ENCODE peak calls at places on chromosomes 11 and 22, in seven cellular contexts. One of them, this sample, is unnamed.
A peak's percentile ranks its signal among the peaks of the same experiment; 100 is the strongest.

GRCh38 chr11:105923814-105924213 is 98.2 kb downstream of the MSANTD4 start:
- DNase-seq in G401: peak; percentile 86
- DNase-seq in pons: peak; percentile 68
- DNase-seq in CD4-positive, CD25-positive, alpha-beta regulatory T cell: no peak
- DNase-seq in stimulated activated naive CD4-positive, alpha-beta T cell: no peak
- DNase-seq in ACHN: no peak
- DNase-seq in tibial nerve: no peak
- DNase-seq in this sample: no peak

GRCh38 chr22:37508431-37508963 is 10.7 kb downstream of the CARD10 start:
- DNase-seq in CD4-positive, CD25-positive, alpha-beta regulatory T cell: no peak
- DNase-seq in pons: no peak
- DNase-seq in stimulated activated naive CD4-positive, alpha-beta T cell: no peak
- DNase-seq in G401: no peak
- DNase-seq in tibial nerve: no peak
- DNase-seq in ACHN: no peak
- DNase-seq in this sample: no peak

GRCh38 chr11:123082977-123083376 is 21.0 kb upstream of the HSPA8 start:
- DNase-seq in tibial nerve: no peak
- DNase-seq in CD4-positive, CD25-positive, alpha-beta regulatory T cell: peak; percentile 35
- DNase-seq in ACHN: no peak
- DNase-seq in G401: no peak
- DNase-seq in stimulated activated naive CD4-positive, alpha-beta T cell: no peak
- DNase-seq in pons: no peak
- DNase-seq in this sample: no peak

GRCh38 chr11:78688460-78688859 is 113.8 kb upstream of the NARS2 start:
- DNase-seq in G401: no peak
- DNase-seq in ACHN: no peak
- DNase-seq in CD4-positive, CD25-positive, alpha-beta regulatory T cell: no peak
- DNase-seq in stimulated activated naive CD4-positive, alpha-beta T cell: no peak
- DNase-seq in tibial nerve: no peak
- DNase-seq in pons: no peak
- DNase-seq in this sample: peak; percentile 55

GRCh38 chr11:34149786-34150185 is 44.4 kb downstream of the NAT10 start:
- DNase-seq in pons: no peak
- DNase-seq in stimulated activated naive CD4-positive, alpha-beta T cell: no peak
- DNase-seq in G401: no peak
- DNase-seq in tibial nerve: no peak
- DNase-seq in CD4-positive, CD25-positive, alpha-beta regulatory T cell: no peak
- DNase-seq in ACHN: peak; percentile 9
- DNase-seq in this sample: no peak

GRCh38 chr22:24335529-24335928 is 64.9 kb downstream of the SPECC1L start:
- DNase-seq in tibial nerve: no peak
- DNase-seq in G401: no peak
- DNase-seq in CD4-positive, CD25-positive, alpha-beta regulatory T cell: no peak
- DNase-seq in stimulated activated naive CD4-positive, alpha-beta T cell: no peak
- DNase-seq in pons: no peak
- DNase-seq in ACHN: no peak
- DNase-seq in this sample: no peak

GRCh38 chr11:111327908-111328624 is 29.7 kb downstream of the POU2AF3 start:
- DNase-seq in tibial nerve: no peak
- DNase-seq in ACHN: no peak
- DNase-seq in pons: peak; percentile 8
- DNase-seq in stimulated activated naive CD4-positive, alpha-beta T cell: no peak
- DNase-seq in G401: peak; percentile 99
- DNase-seq in CD4-positive, CD25-positive, alpha-beta regulatory T cell: no peak
- DNase-seq in this sample: no peak

GRCh38 chr11:115215694-115216615 is 288.3 kb downstream of the CADM1 start:
- DNase-seq in pons: no peak
- DNase-seq in ACHN: peak; percentile 35
- DNase-seq in G401: no peak
- DNase-seq in CD4-positive, CD25-positive, alpha-beta regulatory T cell: no peak
- DNase-seq in tibial nerve: no peak
- DNase-seq in stimulated activated naive CD4-positive, alpha-beta T cell: no peak
- DNase-seq in this sample: no peak

GRCh38 chr11:129655247-129655832 is 160.3 kb upstream of the TMEM45B start:
- DNase-seq in ACHN: no peak
- DNase-seq in pons: no peak
- DNase-seq in CD4-positive, CD25-positive, alpha-beta regulatory T cell: no peak
- DNase-seq in G401: no peak
- DNase-seq in stimulated activated naive CD4-positive, alpha-beta T cell: no peak
- DNase-seq in tibial nerve: no peak
- DNase-seq in this sample: no peak

GRCh38 chr11:59247535-59248227 is 35.0 kb upstream of the MPEG1 start:
- DNase-seq in CD4-positive, CD25-positive, alpha-beta regulatory T cell: no peak
- DNase-seq in G401: no peak
- DNase-seq in ACHN: no peak
- DNase-seq in stimulated activated naive CD4-positive, alpha-beta T cell: peak; percentile 21
- DNase-seq in pons: peak; percentile 7
- DNase-seq in tibial nerve: peak; percentile 78
- DNase-seq in this sample: peak; percentile 13